ENCODE peak calls at places on chromosomes 2 and 18, in six cellular contexts. R, K, W, V, I and T are unnamed samples.

GRCh38 chr2:134782792-134783191 is 55.6 kb upstream of the ACMSD start:
- DNase-seq in V (no peak), K (no peak), W (peak; percentile 19), I (peak; percentile 36), R (peak; percentile 25), T (peak; percentile 58)

GRCh38 chr18:24190590-24190989 is 51.7 kb downstream of the CABYR start:
- DNase-seq in W (no peak), I (no peak), R (no peak), K (no peak), V (no peak), T (no peak)

GRCh38 chr2:70887550-70888229 is 48.0 kb upstream of the ATP6V1B1 start:
- DNase-seq in R (no peak), W (peak; percentile 67), V (no peak), K (no peak), I (no peak), T (no peak)

GRCh38 chr18:21826196-21826595 is 85.6 kb downstream of the MIB1 start:
- DNase-seq in V (peak; percentile 72), W (peak; percentile 47), R (no peak), I (peak; percentile 53), K (no peak), T (peak; percentile 76)

GRCh38 chr2:148614332-148615049 is 30.1 kb upstream of the EPC2 start:
- DNase-seq in V (peak; percentile 71), W (peak; percentile 18), R (peak; percentile 55), I (peak; percentile 58), K (no peak), T (peak; percentile 63)

GRCh38 chr2:138779451-138780440 is at the start of gene NXPH2:
- DNase-seq in R (no peak), V (no peak), I (peak; percentile 32), W (peak; percentile 61), K (no peak), T (no peak)

GRCh38 chr2:168652997-168653906 is 149.2 kb upstream of the NOSTRIN start:
- DNase-seq in R (no peak), K (no peak), W (no peak), V (no peak), I (no peak), T (no peak)

GRCh38 chr18:48136544-48137353 is 206.3 kb upstream of the SMAD2 start:
- DNase-seq in I (peak; percentile 11), W (peak; percentile 28), V (no peak), R (no peak), K (no peak), T (no peak)

GRCh38 chr2:98578231-98578630 is 30.1 kb downstream of the COA5 start:
- DNase-seq in K (no peak), V (no peak), W (no peak), R (no peak), I (no peak), T (no peak)

GRCh38 chr2:44079686-44080085 is 83.9 kb upstream of the LRPPRC start:
- DNase-seq in I (no peak), R (no peak), W (no peak), K (no peak), V (no peak), T (no peak)

GRCh38 chr18:43789234-43790000 is 512.1 kb upstream of the SYT4 start:
- DNase-seq in W (peak; percentile 30), R (no peak), I (peak; percentile 80), K (no peak), V (no peak), T (peak; percentile 12)

GRCh38 chr2:173785813-173786212 is 179.4 kb downstream of the SP3 start:
- DNase-seq in K (no peak), W (no peak), I (no peak), R (no peak), V (no peak), T (no peak)

GRCh38 chr2:174013310-174013751 is 48.2 kb upstream of the SP3 start:
- DNase-seq in V (no peak), I (peak; percentile 74), K (no peak), R (no peak), W (no peak), T (no peak)

DNA sequence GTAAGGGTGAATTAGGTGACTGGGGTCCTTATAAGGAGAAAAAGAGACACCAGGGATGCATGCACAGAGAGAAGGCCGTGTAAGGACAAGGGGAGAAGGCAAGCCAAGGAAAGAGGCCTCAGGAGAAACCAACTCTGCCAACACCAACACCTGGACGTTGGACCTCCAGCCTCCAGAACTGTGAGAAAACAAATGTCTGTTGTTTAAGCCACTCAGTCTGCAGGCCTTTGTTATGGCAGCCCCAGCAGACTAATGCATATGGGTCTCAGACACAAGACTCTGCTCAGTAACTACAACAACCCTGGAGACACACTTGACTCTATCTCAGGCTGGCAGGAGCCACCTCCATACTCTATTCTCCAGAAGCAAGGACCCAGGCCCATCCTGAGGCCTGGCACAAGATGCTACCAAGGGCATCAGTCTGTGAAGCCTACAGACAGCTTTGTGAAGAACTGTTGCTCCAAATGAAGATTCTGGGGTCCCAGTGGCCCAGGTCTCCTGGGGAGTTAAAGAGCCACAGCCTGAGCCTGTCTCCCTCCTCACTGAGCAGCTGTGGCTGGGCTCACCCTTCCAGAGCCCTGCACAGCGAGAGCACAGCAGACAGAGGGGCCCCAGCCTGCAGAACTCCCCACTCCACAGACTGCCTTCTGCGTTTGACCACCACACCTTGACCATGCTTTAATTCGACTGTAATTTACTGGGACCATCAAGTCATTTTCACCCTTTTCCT is 43.0 kb upstream of the SLC35G4 start:
- DNase-seq in K (no peak), R (no peak), V (no peak), W (no peak), I (no peak), T (no peak)
- TF ChIP-seq CTCF in K (no peak), R (no peak), V (no peak), W (no peak), I (no peak), T (no peak)

GRCh38 chr2:48601349-48601748 is 16.3 kb upstream of the GTF2A1L start:
- DNase-seq in K (no peak), I (no peak), V (no peak), W (peak; percentile 35), R (no peak), T (no peak)
- TF ChIP-seq CTCF in K (no peak), I (peak; percentile 46), V (peak; percentile 75), W (peak; percentile 45), R (peak; percentile 65), T (peak; percentile 77)

GRCh38 chr2:4992226-4992625 is 700.0 kb upstream of the SOX11 start:
- DNase-seq in W (peak; percentile 43), K (no peak), I (no peak), V (no peak), R (no peak), T (no peak)
- TF ChIP-seq CTCF in W (no peak), K (no peak), I (no peak), V (no peak), R (no peak), T (peak; percentile 35)

GRCh38 chr2:166365239-166365638 is 10.5 kb downstream of the SCN9A start:
- DNase-seq in V (no peak), W (no peak), I (no peak), R (no peak), K (no peak), T (no peak)

GRCh38 chr2:166364476-166365161 is 11.1 kb downstream of the SCN9A start:
- DNase-seq in W (no peak), K (no peak), V (no peak), I (no peak), R (no peak), T (no peak)

GRCh38 chr2:166360426-166360825 is 15.3 kb downstream of the SCN9A start:
- DNase-seq in I (no peak), V (no peak), W (no peak), R (no peak), K (no peak), T (no peak)

GRCh38 chr2:166360906-166361305 is 14.8 kb downstream of the SCN9A start:
- DNase-seq in V (no peak), W (no peak), I (no peak), K (no peak), R (no peak), T (no peak)

DNA sequence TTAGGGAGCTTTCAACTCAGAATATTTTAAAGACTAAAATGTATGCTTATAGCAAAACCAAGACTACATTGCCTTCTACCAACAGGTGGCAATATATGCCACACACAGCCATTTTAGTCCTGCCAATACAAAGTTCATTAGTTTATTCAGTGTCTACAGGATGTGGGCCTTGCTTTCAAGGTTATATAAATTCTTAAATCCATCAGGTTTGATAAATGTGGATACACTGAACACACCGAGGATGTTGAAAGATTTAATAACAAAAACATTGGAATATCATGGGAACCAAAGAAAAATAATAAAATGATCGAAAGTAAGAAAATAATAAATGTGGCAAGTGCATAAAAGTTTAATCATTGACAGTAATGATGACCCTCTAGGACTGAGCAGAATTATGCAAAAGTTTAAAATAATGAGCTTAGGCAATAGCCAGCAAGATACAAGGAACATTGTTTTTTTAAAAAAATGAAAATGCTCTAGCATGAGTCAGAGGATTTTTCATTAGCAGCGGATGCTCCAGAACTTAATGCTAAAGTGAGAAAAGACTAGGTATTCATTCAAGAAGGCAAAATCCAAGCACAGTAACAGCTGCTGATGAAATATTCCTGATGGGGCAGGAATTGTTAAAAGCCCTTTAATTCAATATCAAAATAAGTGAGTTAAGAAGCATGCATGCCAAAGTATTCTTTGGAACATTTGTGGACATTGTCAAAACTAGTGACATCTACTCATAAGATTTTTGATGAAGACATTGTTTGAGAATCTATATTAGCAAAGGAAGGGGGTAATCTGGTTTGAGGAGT is 14.2 kb downstream of the SCN9A start:
- DNase-seq in I (peak; percentile 60), K (no peak), W (peak; percentile 37), V (no peak), R (no peak), T (no peak)
- TF ChIP-seq CTCF in I (peak; percentile 49), K (no peak), W (peak; percentile 55), V (peak; percentile 76), R (peak; percentile 26), T (peak; percentile 73)

GRCh38 chr2:164678750-164679149 is 57.5 kb upstream of the GRB14 start:
- DNase-seq in R (no peak), K (no peak), V (no peak), I (no peak), W (no peak), T (no peak)

GRCh38 chr2:164677733-164678132 is 56.5 kb upstream of the GRB14 start:
- DNase-seq in K (no peak), W (no peak), R (no peak), I (no peak), V (no peak), T (no peak)

GRCh38 chr2:164675698-164676097 is 54.4 kb upstream of the GRB14 start:
- DNase-seq in I (no peak), W (peak; percentile 49), R (no peak), V (no peak), K (no peak), T (no peak)

GRCh38 chr2:164677271-164677670 is 56.0 kb upstream of the GRB14 start:
- DNase-seq in I (no peak), V (no peak), K (no peak), W (no peak), R (no peak), T (no peak)

DNA sequence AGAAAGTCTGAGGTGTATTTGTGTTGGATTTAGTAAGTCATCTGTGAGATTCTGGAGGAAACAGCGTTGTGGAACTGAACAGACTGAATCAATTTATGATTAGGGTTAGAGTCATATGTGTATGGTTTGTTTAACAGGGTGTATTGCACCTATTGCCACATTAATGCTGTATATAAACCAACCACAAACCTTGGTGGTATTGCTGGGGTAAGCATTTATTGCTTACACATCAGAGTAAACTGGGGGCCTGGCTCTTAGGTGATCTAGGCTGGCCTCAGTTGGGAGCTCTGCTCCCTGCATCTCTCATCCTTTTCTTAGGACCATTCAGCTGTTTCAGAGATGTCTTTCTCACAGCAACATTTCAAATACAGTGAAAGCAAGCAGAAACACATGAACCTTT is 59.7 kb upstream of the GRB14 start:
- DNase-seq in K (no peak), W (no peak), R (no peak), V (no peak), I (peak; percentile 6), T (no peak)
- TF ChIP-seq CTCF in K (no peak), W (no peak), R (no peak), V (no peak), I (no peak), T (no peak)

GRCh38 chr2:63888490-63889402 is 47.0 kb downstream of the UGP2 start:
- DNase-seq in V (no peak), K (no peak), R (no peak), W (peak; percentile 67), I (peak; percentile 68), T (no peak)
- TF ChIP-seq CTCF in V (peak; percentile 88), K (no peak), R (peak; percentile 69), W (peak; percentile 63), I (peak; percentile 71), T (peak; percentile 90)